ENCODE peak calls at places on chromosomes 4 and X, in nine cellular contexts. I is Jurkat, Clone E6-1; T is GM23338; G is lower leg skin; Z is ovary; H is cardiac fibroblast; L is fibroblast of lung; F is HepG2; X is kidney. W is an unnamed sample.
A peak's percentile ranks its signal among the peaks of the same experiment; 100 is the strongest.

GRCh38 chr4:115201042-115201330 is 87.6 kb upstream of the NDST4 start:
- DNase-seq in T (no peak), F (no peak), H (no peak), X (no peak), I (no peak), G (no peak), L (no peak), Z (no peak), W (no peak)

GRCh38 chr4:60396680-60397079 is 803.4 kb upstream of the ADGRL3 start:
- DNase-seq in G (no peak), H (peak; percentile 29), Z (no peak), X (no peak), F (no peak), L (no peak), T (no peak), I (no peak), W (no peak)

GRCh38 chr4:6239968-6240367 is 29.7 kb upstream of the WFS1 start:
- DNase-seq in Z (peak; percentile 6), I (no peak), G (no peak), T (no peak), L (no peak), X (peak; percentile 27), H (no peak), F (no peak), W (no peak)

GRCh38 chr4:113383111-113383785 is 333.8 kb downstream of the ANK2 start:
- DNase-seq in L (peak; percentile 86), I (no peak), G (peak; percentile 51), H (peak; percentile 95), T (no peak), X (no peak), Z (no peak), F (no peak), W (no peak)

GRCh38 chrX:53080628-53081580 is 1.3 kb upstream of the TSPYL2 start:
- DNase-seq in H (peak; percentile 33), X (no peak), Z (peak; percentile 62), G (no peak), I (no peak), T (peak; percentile 11), F (no peak), L (peak; percentile 29), W (no peak)

GRCh38 chr4:169975131-169975836 is 50.9 kb downstream of the MFAP3L start:
- DNase-seq in I (no peak), F (no peak), Z (no peak), X (no peak), G (no peak), T (no peak), H (peak; percentile 43), L (no peak), W (no peak)

GRCh38 chrX:45295587-45295986 is 94.9 kb upstream of the DIPK2B start:
- DNase-seq in L (peak; percentile 59), T (no peak), Z (no peak), G (no peak), H (peak; percentile 26), X (no peak), F (peak; percentile 35), I (no peak), W (no peak)

GRCh38 chr4:158624889-158625478 is 46.7 kb downstream of the C4orf46 start:
- DNase-seq in Z (no peak), F (peak; percentile 53), T (peak; percentile 86), G (peak; percentile 17), X (no peak), H (peak; percentile 88), I (peak; percentile 36), L (peak; percentile 83), W (no peak)

GRCh38 chrX:45668686-45669443 is 468.2 kb upstream of the DIPK2B start:
- DNase-seq in G (no peak), X (no peak), Z (no peak), L (peak; percentile 88), F (no peak), T (no peak), H (peak; percentile 94), I (no peak), W (no peak)

GRCh38 chrX:24025741-24026402 is 1.1 kb downstream of the KLHL15 start:
- DNase-seq in Z (no peak), G (peak; percentile 15), I (peak; percentile 12), F (no peak), X (peak; percentile 83), T (peak; percentile 23), L (peak; percentile 89), H (peak; percentile 81), W (no peak)

GRCh38 chr4:107252621-107253020 is 216.5 kb upstream of the DKK2 start:
- DNase-seq in G (no peak), F (no peak), X (no peak), T (no peak), Z (no peak), H (no peak), I (no peak), L (no peak), W (no peak)

GRCh38 chr4:23720556-23720955 is 169.3 kb downstream of the PPARGC1A start:
- DNase-seq in H (no peak), X (no peak), L (no peak), I (no peak), G (no peak), F (no peak), Z (no peak), T (no peak), W (no peak)

GRCh38 chr4:113349400-113349799 is 299.9 kb downstream of the ANK2 start:
- DNase-seq in I (no peak), Z (no peak), L (no peak), T (no peak), F (no peak), H (no peak), X (no peak), G (no peak), W (no peak)

GRCh38 chr4:181662383-181662782 is 580.8 kb upstream of the TENM3 start:
- DNase-seq in Z (no peak), H (peak; percentile 68), X (no peak), T (no peak), L (peak; percentile 82), I (no peak), F (no peak), G (no peak), W (no peak)

DNA sequence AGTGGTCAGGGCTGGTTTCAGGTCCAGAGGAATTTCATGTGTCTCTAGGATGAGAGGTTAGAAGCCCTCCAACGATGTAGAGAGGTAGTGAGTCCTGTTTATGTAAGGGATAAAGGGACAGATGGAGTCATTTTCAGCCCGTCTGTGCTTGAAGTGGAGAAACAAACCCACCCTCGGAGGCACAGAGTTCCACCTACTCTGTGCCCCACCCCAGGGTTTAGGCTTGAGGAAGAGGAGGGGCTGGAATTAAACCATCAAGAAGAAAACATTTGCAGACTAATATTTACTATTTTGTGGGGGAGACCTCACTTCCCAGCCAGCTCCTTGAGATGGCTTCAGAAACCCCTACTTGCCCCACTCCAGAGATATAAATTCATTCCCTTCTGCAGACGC is 857 bp upstream of the GNL3L start:
- DNase-seq in G (no peak), X (no peak), F (no peak), Z (no peak), T (no peak), L (no peak), H (no peak), I (no peak), W (no peak)
- H3K4me3 ChIP-seq in G (no peak overlapping the region), X (peak overlapping the region; percentile 79), F (no peak overlapping the region), Z (peak overlapping the region; percentile 41), T (peak overlapping the region; percentile 83), L (peak overlapping the region; percentile 39), H (peak overlapping the region; percentile 55), I (peak overlapping the region; percentile 58), W (no peak overlapping the region)

GRCh38 chrX:143757887-143758286 is 37.3 kb upstream of the SPANXN2 start:
- DNase-seq in Z (no peak), L (no peak), G (no peak), X (no peak), H (no peak), I (no peak), T (no peak), F (no peak), W (no peak)
- H3K4me3 ChIP-seq in Z (no peak overlapping the region), L (no peak overlapping the region), G (no peak overlapping the region), X (no peak overlapping the region), H (no peak overlapping the region), I (no peak overlapping the region), T (no peak overlapping the region), F (no peak overlapping the region), W (no peak overlapping the region)

DNA sequence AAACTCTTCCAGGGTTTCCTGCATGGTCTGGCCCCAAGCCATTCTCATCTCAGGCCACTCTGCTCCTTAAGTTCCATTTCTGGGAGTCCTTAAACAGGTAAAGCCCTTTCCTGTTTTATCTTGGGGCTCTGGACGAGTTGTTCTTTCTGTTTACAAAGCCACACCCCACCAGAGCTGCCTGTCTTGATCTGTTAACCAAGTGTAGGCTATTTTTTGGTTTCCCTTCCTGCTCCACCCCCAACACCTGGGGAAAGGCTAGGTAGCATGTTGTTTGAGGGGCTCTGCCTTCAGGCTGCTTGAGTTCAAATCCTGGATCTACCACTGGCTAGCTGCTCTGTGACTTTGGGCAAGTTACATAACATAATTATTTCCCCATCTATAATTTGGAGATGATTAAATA is 40.0 kb downstream of the ERVMER34-1 start:
- DNase-seq in G (no peak), I (no peak), X (no peak), L (no peak), H (no peak), F (no peak), T (no peak), Z (no peak), W (no peak)
- H3K4me3 ChIP-seq in G (no peak overlapping the region), I (no peak overlapping the region), X (no peak overlapping the region), L (no peak overlapping the region), H (no peak overlapping the region), F (no peak overlapping the region), T (peak overlapping the region; percentile 94), Z (no peak overlapping the region), W (no peak overlapping the region)

GRCh38 chrX:66164931-66165330 is 884 bp downstream of the HEPH start:
- DNase-seq in F (no peak), G (no peak), I (no peak), X (no peak), H (no peak), T (no peak), L (no peak), Z (no peak), W (no peak)

GRCh38 chrX:66164470-66164869 is 423 bp downstream of the HEPH start:
- DNase-seq in F (no peak), L (no peak), T (peak; percentile 0), I (no peak), G (no peak), H (no peak), Z (no peak), X (no peak), W (no peak)

GRCh38 chrX:66162331-66162822 is 1.7 kb upstream of the HEPH start:
- DNase-seq in Z (no peak), L (no peak), G (no peak), T (no peak), F (no peak), X (no peak), I (no peak), H (no peak), W (no peak)

GRCh38 chrX:66163447-66163846 is 600 bp upstream of the HEPH start:
- DNase-seq in G (no peak), H (no peak), Z (no peak), F (no peak), I (no peak), L (no peak), X (no peak), T (no peak), W (no peak)

DNA sequence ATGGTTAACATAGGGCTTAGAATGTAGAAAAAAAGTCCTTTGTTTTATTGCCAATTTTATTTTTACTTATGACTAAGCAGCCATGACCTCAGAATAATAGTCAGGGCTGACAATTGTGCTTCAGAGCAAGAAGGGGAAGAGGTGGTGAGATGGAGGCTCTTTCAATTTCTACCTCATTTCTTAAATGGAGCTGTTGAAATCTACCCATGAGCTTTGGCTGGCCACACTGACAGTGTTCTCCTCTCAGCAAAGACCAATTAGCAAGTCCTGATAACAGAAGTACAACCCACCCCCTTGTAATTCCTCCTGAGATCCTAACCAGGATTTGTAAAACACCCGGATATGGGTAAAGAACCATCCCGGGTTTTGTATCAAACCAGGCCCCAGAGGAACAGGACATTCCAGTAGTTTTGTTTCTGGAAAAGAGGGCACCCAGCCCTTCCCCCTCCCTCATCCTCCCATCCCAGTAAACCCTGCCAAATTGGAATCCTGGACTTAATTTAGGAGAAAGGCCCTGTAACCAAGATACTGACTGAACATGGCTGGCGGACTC is at the start of gene HEPH:
- DNase-seq in T (peak; percentile 68), Z (peak; percentile 37), L (peak; percentile 57), G (no peak), X (no peak), F (no peak), I (no peak), H (peak; percentile 52), W (no peak)
- H3K4me3 ChIP-seq in T (peak within 1 kb of the TSS; percentile 69), Z (peak within 1 kb of the TSS; percentile 21), L (no peak within 1 kb of the TSS), G (no peak within 1 kb of the TSS), X (peak within 1 kb of the TSS; percentile 54), F (no peak within 1 kb of the TSS), I (no peak within 1 kb of the TSS), H (peak within 1 kb of the TSS; percentile 34), W (no peak within 1 kb of the TSS)